ENCODE peak calls at places on chromosome 2, in nine cellular contexts. S is AG08396; I is activated CD4-positive, alpha-beta T cell treated with anti-CD3 and anti-CD28 coated beads, Interleukin-2, amount 50 U/mL, for 48 hours; C is activated naive CD8-positive, alpha-beta T cell treated with anti-CD3 and anti-CD28 coated beads, Interleukin-2, amount 10 ng/mL, durations not matched to agents 7 days and 5 days; E is posterior vena cava; H is astrocyte of the cerebellum; V is lower leg skin; P is psoas muscle; L is T-helper 1 cell. D is an unnamed sample.

GRCh38 chr2:49351531-49351930 is 197.2 kb upstream of the FSHR start:
- DNase-seq in S (no peak), I (no peak), C (no peak), E (no peak), H (no peak), V (no peak), P (no peak), L (no peak), D (no peak)

GRCh38 chr2:124476291-124476690 is 451.2 kb downstream of the CNTNAP5 start:
- DNase-seq in S (no peak), I (no peak), C (no peak), E (no peak), H (no peak), V (no peak), P (no peak), L (no peak), D (no peak)

GRCh38 chr2:85371045-85371444 is 16.5 kb downstream of the ELMOD3 start:
- DNase-seq in S (no peak), I (no peak), C (no peak), E (no peak), H (no peak), V (no peak), P (no peak), L (no peak), D (no peak)

GRCh38 chr2:128494640-128495321 is 176.1 kb upstream of the HS6ST1 start:
- DNase-seq in S (no peak), I (no peak), C (no peak), E (peak), H (no peak), V (peak), P (no peak), L (no peak), D (no peak)

GRCh38 chr2:187434342-187434785 is 13.7 kb downstream of the CALCRL start:
- DNase-seq in S (no peak), I (no peak), C (no peak), E (no peak), H (peak), V (no peak), P (no peak), L (no peak), D (no peak)

GRCh38 chr2:222912117-222912516 is 51.3 kb downstream of the ACSL3 start:
- DNase-seq in S (no peak), I (no peak), C (no peak), E (no peak), H (no peak), V (no peak), P (no peak), L (no peak), D (no peak)

GRCh38 chr2:217431577-217432269 is 571.1 kb downstream of the TNS1 start:
- DNase-seq in S (no peak), I (no peak), C (no peak), E (no peak), H (no peak), V (no peak), P (no peak), L (no peak), D (no peak)

GRCh38 chr2:50347355-50348044 is 684.4 kb downstream of the NRXN1 start:
- DNase-seq in S (no peak), I (no peak), C (no peak), E (no peak), H (no peak), V (no peak), P (no peak), L (no peak), D (no peak)

GRCh38 chr2:113806217-113806913 is 49.9 kb upstream of the SLC35F5 start:
- DNase-seq in S (no peak), I (no peak), C (no peak), E (no peak), H (no peak), V (no peak), P (no peak), L (no peak), D (no peak)

GRCh38 chr2:160583823-160584537 is 90.4 kb upstream of the RBMS1 start:
- DNase-seq in S (no peak), I (no peak), C (no peak), E (no peak), H (no peak), V (no peak), P (no peak), L (no peak), D (no peak)

GRCh38 chr2:25301453-25302352 is 40.0 kb downstream of the DNMT3A start:
- DNase-seq in S (peak), I (peak), C (peak), E (no peak), H (peak), V (no peak), P (no peak), L (no peak), D (peak)

GRCh38 chr2:237895544-237896506 is 36.4 kb downstream of the RAMP1 start:
- DNase-seq in S (no peak), I (no peak), C (peak), E (peak), H (no peak), V (peak), P (peak), L (no peak), D (no peak)

GRCh38 chr2:241729868-241730267 is 4.6 kb upstream of the D2HGDH start:
- DNase-seq in S (no peak), I (no peak), C (no peak), E (no peak), H (no peak), V (no peak), P (no peak), L (no peak), D (no peak)

GRCh38 chr2:234363011-234363487 is 133.8 kb downstream of the ARL4C start:
- DNase-seq in S (peak), I (no peak), C (no peak), E (no peak), H (peak), V (no peak), P (no peak), L (no peak), D (no peak)

GRCh38 chr2:240451791-240452470 is 16.5 kb downstream of the GPC1 start:
- DNase-seq in S (no peak), I (no peak), C (no peak), E (peak), H (no peak), V (no peak), P (peak), L (no peak), D (no peak)

GRCh38 chr2:101889460-101890098 is 102.2 kb upstream of the IL1R2 start:
- DNase-seq in S (no peak), I (no peak), C (no peak), E (no peak), H (no peak), V (no peak), P (no peak), L (no peak), D (no peak)

GRCh38 chr2:54081574-54081973 is 33.8 kb upstream of the ACYP2 start:
- DNase-seq in S (no peak), I (peak), C (no peak), E (no peak), H (no peak), V (no peak), P (no peak), L (no peak), D (no peak)

GRCh38 chr2:3488768-3489448 is 30.4 kb downstream of the ADI1 start:
- DNase-seq in S (no peak), I (no peak), C (no peak), E (peak), H (no peak), V (peak), P (peak), L (no peak), D (no peak)